ENCODE peak calls at places on chromosomes 12 and 14, in nine cellular contexts. X is heart left ventricle, L is vagina, P is A549, M is H9, R is colonic mucosa, Q is HCT116, T is fibroblast of lung, D is pancreas. Z is an unnamed sample.

GRCh38 chr14:29710015-29710414 is 217.6 kb downstream of the PRKD1 start:
- DNase-seq in X (no peak), L (no peak), P (no peak), M (no peak), R (no peak), Q (no peak), T (no peak), D (no peak), Z (peak; percentile 54)

GRCh38 chr12:58419905-58420304 is 478.5 kb downstream of the ATP23 start:
- DNase-seq in X (no peak), L (no peak), P (no peak), M (no peak), R (no peak), Q (no peak), T (peak; percentile 54), D (no peak), Z (no peak)

GRCh38 chr12:2691340-2692111 is 103.2 kb upstream of the FKBP4 start:
- DNase-seq in X (no peak), L (no peak), P (no peak), M (peak; percentile 73), R (peak; percentile 36), Q (peak; percentile 4), T (peak; percentile 6), D (no peak), Z (no peak)

GRCh38 chr14:70622111-70622712 is 19.5 kb upstream of the TTC9 start:
- DNase-seq in X (no peak), L (no peak), P (peak; percentile 67), M (peak; percentile 70), R (peak; percentile 52), Q (peak; percentile 53), T (peak; percentile 25), D (peak; percentile 62), Z (peak; percentile 57)

GRCh38 chr14:21985081-21985480 is 311.5 kb upstream of the OR4E1 start:
- DNase-seq in X (no peak), L (no peak), P (no peak), M (no peak), R (no peak), Q (peak; percentile 7), T (no peak), D (no peak), Z (no peak)

GRCh38 chr12:114306646-114307045 is 99.3 kb downstream of the TBX5 start:
- DNase-seq in X (no peak), L (no peak), P (no peak), M (no peak), R (no peak), Q (no peak), T (peak; percentile 81), D (no peak), Z (no peak)

GRCh38 chr12:62846506-62846905 is 88.4 kb downstream of the PPM1H start:
- DNase-seq in X (no peak), L (no peak), P (no peak), M (no peak), R (no peak), Q (no peak), T (peak; percentile 48), D (no peak), Z (no peak)

GRCh38 chr12:105092336-105092735 is 8.1 kb upstream of the ALDH1L2 start:
- DNase-seq in X (no peak), L (no peak), P (no peak), M (peak; percentile 97), R (peak; percentile 52), Q (no peak), T (no peak), D (peak; percentile 45), Z (no peak)

GRCh38 chr12:124919646-124920352 is 5.3 kb upstream of the UBC start:
- DNase-seq in X (no peak), L (no peak), P (no peak), M (peak; percentile 38), R (no peak), Q (no peak), T (peak; percentile 71), D (no peak), Z (no peak)

GRCh38 chr12:19482551-19483109 is 43.3 kb downstream of the AEBP2 start:
- DNase-seq in X (peak; percentile 41), L (no peak), P (no peak), M (peak; percentile 79), R (no peak), Q (no peak), T (no peak), D (no peak), Z (no peak)

GRCh38 chr14:65025818-65026217 is 39.1 kb downstream of the FNTB start:
- DNase-seq in X (no peak), L (no peak), P (no peak), M (no peak), R (no peak), Q (no peak), T (no peak), D (no peak), Z (no peak)

GRCh38 chr14:101017806-101018560 is 114.5 kb upstream of the RTL1 start:
- DNase-seq in X (no peak), L (peak; percentile 70), P (no peak), M (peak; percentile 5), R (peak; percentile 4), Q (no peak), T (no peak), D (peak; percentile 5), Z (no peak)

GRCh38 chr14:21039059-21039422 is 3.1 kb upstream of the RNASE7 start:
- DNase-seq in X (peak; percentile 90), L (peak; percentile 97), P (no peak), M (peak; percentile 77), R (peak; percentile 88), Q (no peak), T (peak; percentile 61), D (peak; percentile 89), Z (no peak)

GRCh38 chr14:90400904-90401561 is 4.2 kb downstream of the CALM1 start:
- DNase-seq in X (no peak), L (no peak), P (no peak), M (no peak), R (no peak), Q (no peak), T (no peak), D (no peak), Z (no peak)

GRCh38 chr14:34426313-34427295 is 35.4 kb downstream of the SPTSSA start:
- DNase-seq in X (no peak), L (no peak), P (no peak), M (no peak), R (peak; percentile 77), Q (no peak), T (no peak), D (peak; percentile 35), Z (no peak)

GRCh38 chr14:69288001-69288771 is 28.2 kb downstream of the GALNT16 start:
- DNase-seq in X (peak; percentile 70), L (peak; percentile 96), P (peak; percentile 46), M (no peak), R (peak; percentile 31), Q (no peak), T (peak; percentile 75), D (peak; percentile 40), Z (no peak)

GRCh38 chr12:6377667-6377994 is 2.3 kb upstream of the SCNN1A start:
- DNase-seq in X (no peak), L (no peak), P (no peak), M (peak; percentile 32), R (peak; percentile 82), Q (no peak), T (no peak), D (peak; percentile 80), Z (no peak)

GRCh38 chr14:64461221-64461620 is 4.1 kb upstream of the AKAP5 start:
- DNase-seq in X (no peak), L (no peak), P (no peak), M (no peak), R (no peak), Q (no peak), T (no peak), D (no peak), Z (no peak)

GRCh38 chr12:30462249-30462648 is 233.4 kb downstream of the IPO8 start:
- DNase-seq in X (no peak), L (no peak), P (no peak), M (no peak), R (no peak), Q (no peak), T (no peak), D (no peak), Z (no peak)

GRCh38 chr12:45933504-45933903 is 56.9 kb downstream of the SCAF11 start:
- DNase-seq in X (no peak), L (no peak), P (no peak), M (no peak), R (no peak), Q (no peak), T (no peak), D (no peak), Z (peak; percentile 9)

DNA sequence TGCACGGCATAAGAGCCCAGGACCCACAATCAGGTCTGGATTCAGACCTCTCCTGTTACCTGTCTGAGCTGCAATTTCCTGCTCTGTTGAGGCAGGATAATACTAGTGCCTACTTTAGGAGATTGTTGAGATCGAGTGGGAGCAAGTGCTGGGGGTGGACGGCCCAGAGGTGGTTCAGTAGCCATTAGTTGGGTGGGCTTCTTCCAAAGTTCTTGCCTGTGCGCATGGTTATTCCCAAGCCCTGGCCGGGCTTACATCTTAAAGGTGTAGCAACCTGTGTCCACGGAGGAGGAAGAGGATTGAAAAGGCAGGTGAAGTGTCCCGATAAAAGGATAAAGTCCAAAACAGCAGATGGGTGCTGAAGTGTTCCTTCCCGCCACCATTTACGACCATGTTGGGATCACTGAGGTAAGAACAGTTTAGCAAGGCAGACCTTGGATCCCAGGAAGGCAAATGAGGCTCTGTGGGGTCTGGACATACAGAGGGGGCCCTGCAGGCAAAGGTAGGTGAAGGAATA is 33.8 kb downstream of the ACACB start:
- DNase-seq in X (no peak), L (no peak), P (no peak), M (no peak), R (peak; percentile 30), Q (no peak), T (no peak), D (no peak), Z (no peak)
- H3K4me1 ChIP-seq in X (peaks cover 52% of the 10 kb centered on the region), L (peaks cover 44% of the 10 kb centered on the region), P (peaks cover under 1% of the 10 kb centered on the region), M (no peaks in the 10 kb centered on the region), R (peaks cover under 1% of the 10 kb centered on the region), Q (peaks cover 12% of the 10 kb centered on the region), T (peaks cover 3% of the 10 kb centered on the region), D (no peaks in the 10 kb centered on the region), Z (peaks cover 5% of the 10 kb centered on the region)

GRCh38 chr14:46580941-46581671 is 70.5 kb downstream of the RPL10L start:
- DNase-seq in X (no peak), L (no peak), P (no peak), M (peak; percentile 38), R (peak; percentile 20), Q (peak; percentile 31), T (peak; percentile 53), D (no peak), Z (peak; percentile 80)
- TF ChIP-seq CTCF in X (no peak), L (no peak), P (peak; percentile 57), M (peak; percentile 80), R (peak; percentile 45), Q (peak; percentile 71), T (peak; percentile 26), D (no peak), Z (peak; percentile 83)

GRCh38 chr14:61421212-61421923 is 100.0 kb downstream of the PRKCH start:
- DNase-seq in X (no peak), L (no peak), P (no peak), M (no peak), R (no peak), Q (no peak), T (no peak), D (no peak), Z (no peak)
- H3K4me1 ChIP-seq in X (peaks cover 47% of the 10 kb centered on the region), L (peaks cover 33% of the 10 kb centered on the region), P (peaks cover 27% of the 10 kb centered on the region), M (no peaks in the 10 kb centered on the region), R (no peaks in the 10 kb centered on the region), Q (peaks cover 17% of the 10 kb centered on the region), T (no peaks in the 10 kb centered on the region), D (no peaks in the 10 kb centered on the region), Z (no peaks in the 10 kb centered on the region)

DNA sequence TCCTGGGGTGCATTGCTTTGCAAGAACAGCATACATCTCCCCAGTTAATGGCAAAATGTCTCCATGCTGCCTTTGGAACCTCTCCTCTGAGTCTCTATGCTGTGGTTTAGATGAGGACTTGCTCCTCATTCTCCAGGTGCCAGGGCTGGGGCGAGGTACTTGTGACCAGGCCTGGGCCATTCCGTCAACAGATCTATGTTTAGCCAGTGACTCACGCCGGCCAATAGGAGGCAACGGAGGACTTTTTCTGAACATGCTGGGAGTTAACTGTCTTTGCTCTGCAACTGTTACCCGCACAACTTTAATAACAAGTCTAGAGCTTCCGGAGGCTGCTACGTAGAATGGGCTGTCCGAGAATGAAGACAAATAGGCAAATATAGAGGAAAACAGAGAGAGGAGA is 214.2 kb downstream of the GLT1D1 start:
- DNase-seq in X (peak; percentile 34), L (no peak), P (no peak), M (peak; percentile 74), R (no peak), Q (no peak), T (peak; percentile 21), D (no peak), Z (no peak)
- TF ChIP-seq CTCF in X (no peak), L (no peak), P (no peak), M (peak; percentile 48), R (no peak), Q (no peak), T (no peak), D (no peak), Z (no peak)

Z was measured in A673.